ENCODE peak calls at places on chromosomes 3 and 15, in four cellular contexts. One of them, this sample, is unnamed. For H3K4me1, the result is how much of the 10 kb centered on the place peaks cover.

GRCh38 chr15:90232941-90233700 is 620 bp downstream of the CIB1 start:
- DNase-seq in HCT116: no peak
- DNase-seq in breast epithelium: peak
- DNase-seq in ascending aorta: no peak
- DNase-seq in this sample: peak

GRCh38 chr3:188979236-188979635 is 192.5 kb upstream of the TPRG1 start:
- DNase-seq in ascending aorta: no peak
- DNase-seq in HCT116: no peak
- DNase-seq in breast epithelium: no peak
- DNase-seq in this sample: no peak

GRCh38 chr3:155233213-155233612 is 60.3 kb downstream of the STRIT1 start:
- DNase-seq in breast epithelium: no peak
- DNase-seq in HCT116: no peak
- DNase-seq in ascending aorta: no peak
- DNase-seq in this sample: no peak

GRCh38 chr15:76260246-76260938 is 50.9 kb downstream of the ETFA start:
- DNase-seq in ascending aorta: no peak
- DNase-seq in breast epithelium: no peak
- DNase-seq in HCT116: no peak
- DNase-seq in this sample: no peak

GRCh38 chr15:31088672-31089360 is 12.7 kb downstream of the TRPM1 start:
- DNase-seq in HCT116: no peak
- DNase-seq in breast epithelium: no peak
- DNase-seq in ascending aorta: no peak
- DNase-seq in this sample: no peak

GRCh38 chr3:61893840-61894566 is 332.6 kb downstream of the PTPRG start:
- DNase-seq in ascending aorta: no peak
- DNase-seq in HCT116: no peak
- DNase-seq in breast epithelium: no peak
- DNase-seq in this sample: no peak

GRCh38 chr15:65405793-65406192 is 17.0 kb downstream of the IGDCC4 start:
- DNase-seq in ascending aorta: no peak
- DNase-seq in breast epithelium: no peak
- DNase-seq in HCT116: no peak
- DNase-seq in this sample: no peak

GRCh38 chr3:82085811-82086475 is 324.5 kb upstream of the GBE1 start:
- DNase-seq in breast epithelium: no peak
- DNase-seq in ascending aorta: no peak
- DNase-seq in HCT116: no peak
- DNase-seq in this sample: no peak

GRCh38 chr15:77392762-77393470 is 27.0 kb downstream of the PEAK1 start:
- DNase-seq in HCT116: no peak
- DNase-seq in breast epithelium: no peak
- DNase-seq in ascending aorta: no peak
- DNase-seq in this sample: no peak

GRCh38 chr3:109921509-109921908 is 584.2 kb upstream of the DPPA4 start:
- DNase-seq in ascending aorta: no peak
- DNase-seq in breast epithelium: no peak
- DNase-seq in HCT116: no peak
- DNase-seq in this sample: no peak

GRCh38 chr3:98906230-98906629 is 4.7 kb upstream of the DCBLD2 start:
- DNase-seq in ascending aorta: no peak
- DNase-seq in HCT116: peak
- DNase-seq in breast epithelium: no peak
- DNase-seq in this sample: no peak

GRCh38 chr3:30770387-30770786 is 124.1 kb downstream of the GADL1 start:
- DNase-seq in breast epithelium: no peak
- DNase-seq in HCT116: peak
- DNase-seq in ascending aorta: no peak
- DNase-seq in this sample: peak

GRCh38 chr15:55775316-55775715 is 32.4 kb upstream of the PRTG start:
- DNase-seq in ascending aorta: no peak
- DNase-seq in HCT116: no peak
- DNase-seq in breast epithelium: no peak
- DNase-seq in this sample: peak

GRCh38 chr15:26475554-26475953 is 297.3 kb downstream of the GABRB3 start:
- DNase-seq in HCT116: no peak
- DNase-seq in breast epithelium: no peak
- DNase-seq in ascending aorta: no peak
- DNase-seq in this sample: peak

GRCh38 chr15:100187677-100188076 is 154.1 kb downstream of the ADAMTS17 start:
- DNase-seq in ascending aorta: no peak
- DNase-seq in breast epithelium: no peak
- DNase-seq in HCT116: no peak
- DNase-seq in this sample: no peak

GRCh38 chr3:173652093-173652492 is 254.5 kb downstream of the NLGN1 start:
- DNase-seq in breast epithelium: no peak
- DNase-seq in ascending aorta: no peak
- DNase-seq in HCT116: no peak
- DNase-seq in this sample: no peak

GRCh38 chr3:146142757-146143156 is 18.2 kb downstream of the PLOD2 start:
- DNase-seq in HCT116: no peak
- DNase-seq in breast epithelium: no peak
- DNase-seq in ascending aorta: no peak
- DNase-seq in this sample: no peak

GRCh38 chr3:149534671-149535394 is 60.3 kb downstream of the TM4SF4 start:
- DNase-seq in ascending aorta: no peak
- DNase-seq in breast epithelium: peak
- DNase-seq in HCT116: no peak
- DNase-seq in this sample: no peak

GRCh38 chr15:33244471-33244870 is 50.0 kb upstream of the FMN1 start:
- DNase-seq in ascending aorta: no peak
- DNase-seq in breast epithelium: no peak
- DNase-seq in HCT116: no peak
- DNase-seq in this sample: no peak

GRCh38 chr3:60742606-60743145 is 508.6 kb downstream of the FHIT start:
- DNase-seq in HCT116: no peak
- DNase-seq in breast epithelium: no peak
- DNase-seq in ascending aorta: no peak
- DNase-seq in this sample: peak

GRCh38 chr15:36882487-36883108 is 217.8 kb downstream of the MEIS2 start:
- DNase-seq in ascending aorta: no peak
- DNase-seq in HCT116: no peak
- DNase-seq in breast epithelium: no peak
- DNase-seq in this sample: no peak

GRCh38 chr15:66782785-66783184 is 80.7 kb downstream of the SMAD6 start:
- DNase-seq in ascending aorta: no peak
- DNase-seq in breast epithelium: no peak
- DNase-seq in HCT116: no peak
- DNase-seq in this sample: no peak

GRCh38 chr15:39084683-39085530 is 496.0 kb upstream of the THBS1 start:
- DNase-seq in ascending aorta: no peak
- DNase-seq in breast epithelium: no peak
- DNase-seq in HCT116: no peak
- DNase-seq in this sample: no peak

GRCh38 chr15:31468911-31469800 is 142.5 kb downstream of the KLF13 start:
- DNase-seq in breast epithelium: no peak
- DNase-seq in ascending aorta: no peak
- DNase-seq in HCT116: no peak
- DNase-seq in this sample: no peak

GRCh38 chr15:78249131-78249530 is 14.8 kb upstream of the ACSBG1 start:
- DNase-seq in breast epithelium: no peak
- DNase-seq in ascending aorta: no peak
- DNase-seq in HCT116: no peak
- DNase-seq in this sample: no peak

GRCh38 chr15:83767786-83768185 is 113.9 kb downstream of the ADAMTSL3 start:
- DNase-seq in ascending aorta: no peak
- DNase-seq in HCT116: no peak
- DNase-seq in breast epithelium: no peak
- DNase-seq in this sample: no peak

GRCh38 chr15:65423977-65424679 is 1.4 kb upstream of the IGDCC4 start:
- DNase-seq in HCT116: no peak
- DNase-seq in ascending aorta: no peak
- DNase-seq in breast epithelium: no peak
- DNase-seq in this sample: no peak

GRCh38 chr3:88632226-88632625 is 475.2 kb upstream of the EPHA3 start:
- DNase-seq in ascending aorta: no peak
- DNase-seq in HCT116: no peak
- DNase-seq in breast epithelium: no peak
- DNase-seq in this sample: no peak

GRCh38 chr3:151085889-151086483 is 522 bp downstream of the MED12L start:
- DNase-seq in HCT116: no peak
- DNase-seq in ascending aorta: no peak
- DNase-seq in breast epithelium: no peak
- DNase-seq in this sample: peak

GRCh38 chr3:141955163-141955562 is 78.7 kb downstream of the ATP1B3 start:
- DNase-seq in breast epithelium: no peak
- DNase-seq in ascending aorta: no peak
- DNase-seq in HCT116: no peak
- DNase-seq in this sample: no peak

GRCh38 chr3:184334470-184335158 is 2.8 kb upstream of the FAM131A start:
- DNase-seq in breast epithelium: no peak
- DNase-seq in ascending aorta: no peak
- DNase-seq in HCT116: no peak
- DNase-seq in this sample: no peak

GRCh38 chr3:58628823-58629562 is 37.6 kb downstream of the FAM3D start:
- DNase-seq in ascending aorta: no peak
- DNase-seq in HCT116: no peak
- DNase-seq in breast epithelium: no peak
- DNase-seq in this sample: no peak

GRCh38 chr3:100957407-100958100 is 35.7 kb downstream of the ABI3BP start:
- DNase-seq in ascending aorta: no peak
- DNase-seq in breast epithelium: no peak
- DNase-seq in HCT116: no peak
- DNase-seq in this sample: no peak

GRCh38 chr3:40143283-40144090 is 166.0 kb upstream of the EIF1B start:
- DNase-seq in HCT116: no peak
- DNase-seq in ascending aorta: no peak
- DNase-seq in breast epithelium: no peak
- DNase-seq in this sample: no peak

GRCh38 chr15:96341465-96342142 is 11.1 kb downstream of the NR2F2 start:
- DNase-seq in breast epithelium: no peak
- DNase-seq in ascending aorta: no peak
- DNase-seq in HCT116: no peak
- DNase-seq in this sample: no peak

GRCh38 chr3:42556089-42556632 is 25.6 kb downstream of the SEC22C start:
- DNase-seq in ascending aorta: no peak
- DNase-seq in HCT116: no peak
- DNase-seq in breast epithelium: no peak
- DNase-seq in this sample: no peak

GRCh38 chr15:60649845-60650548 is 171.1 kb upstream of the ICE2 start:
- DNase-seq in breast epithelium: no peak
- DNase-seq in HCT116: no peak
- DNase-seq in ascending aorta: no peak
- DNase-seq in this sample: no peak

GRCh38 chr15:75727031-75727531 is 14.4 kb upstream of the CSPG4 start:
- DNase-seq in ascending aorta: no peak
- DNase-seq in HCT116: no peak
- DNase-seq in breast epithelium: peak
- DNase-seq in this sample: no peak

GRCh38 chr3:122730240-122730639 is 49.6 kb downstream of the PARP14 start:
- DNase-seq in ascending aorta: no peak
- DNase-seq in breast epithelium: no peak
- DNase-seq in HCT116: no peak
- DNase-seq in this sample: no peak

DNA sequence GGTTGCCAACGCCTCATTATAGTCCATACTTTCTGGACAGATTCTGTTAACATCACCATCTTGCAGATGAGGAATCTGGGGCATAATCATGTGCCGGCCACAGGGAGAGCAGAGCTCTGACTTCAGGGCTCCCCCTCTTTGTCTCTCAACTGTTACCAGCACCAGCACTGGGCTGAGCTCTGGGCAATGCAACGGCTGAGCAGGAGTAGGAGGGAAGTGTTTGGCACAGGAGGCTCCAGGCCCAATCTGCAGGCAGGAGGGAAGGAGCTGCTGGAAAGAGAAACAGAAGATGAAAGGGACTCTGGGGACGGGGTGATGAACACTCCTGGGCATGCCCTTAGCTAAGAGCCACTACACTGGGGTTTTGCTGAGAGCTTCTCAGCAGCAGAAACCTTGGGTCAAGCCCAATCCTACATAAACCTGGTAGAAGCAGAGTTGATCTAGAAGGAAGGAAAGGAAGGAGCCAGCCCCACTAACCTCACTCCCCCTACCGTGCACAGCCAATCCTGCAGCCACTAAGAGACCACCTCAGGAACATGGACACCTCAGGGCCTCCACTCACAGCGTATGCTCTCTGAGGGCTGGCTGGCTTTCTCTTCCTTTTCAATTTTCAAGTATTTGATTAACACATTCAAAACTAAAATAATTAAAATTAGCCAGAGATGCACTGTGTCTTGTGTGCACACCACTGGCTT is 73.1 kb upstream of the SPATA12 start:
- DNase-seq in ascending aorta: no peak
- DNase-seq in HCT116: no peak
- DNase-seq in breast epithelium: no peak
- DNase-seq in this sample: no peak
- TF ChIP-seq CTCF in ascending aorta: no peak
- TF ChIP-seq CTCF in HCT116: no peak
- TF ChIP-seq CTCF in breast epithelium: no peak
- TF ChIP-seq CTCF in this sample: no peak

DNA sequence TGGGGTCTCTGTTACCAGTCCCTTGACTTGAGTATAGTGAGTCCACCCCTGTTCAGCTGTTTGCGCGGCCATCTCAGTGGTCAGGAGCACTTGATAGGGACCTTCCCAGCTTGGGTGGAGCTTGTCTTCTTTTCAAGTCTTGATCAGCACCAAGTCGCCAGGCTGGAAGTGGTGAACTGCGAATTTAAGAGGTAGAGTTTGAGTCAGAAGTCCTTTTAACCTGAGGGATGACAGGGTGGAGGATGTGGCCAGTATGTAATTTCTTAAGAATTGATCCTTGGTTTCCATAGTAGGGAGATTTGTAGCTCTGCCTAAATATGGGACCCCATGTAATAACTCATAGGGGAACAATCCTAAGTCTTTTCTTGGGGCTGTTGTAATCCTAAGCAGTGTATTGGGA is 86.3 kb upstream of the XCR1 start:
- DNase-seq in breast epithelium: no peak
- DNase-seq in HCT116: no peak
- DNase-seq in ascending aorta: no peak
- DNase-seq in this sample: no peak
- H3K4me1 ChIP-seq in breast epithelium: under half
- H3K4me1 ChIP-seq in HCT116: under half
- H3K4me1 ChIP-seq in ascending aorta: under half
- H3K4me1 ChIP-seq in this sample: under half

GRCh38 chr15:63122002-63122893 is 587 bp downstream of the LACTB start:
- DNase-seq in ascending aorta: peak
- DNase-seq in HCT116: peak
- DNase-seq in breast epithelium: peak
- DNase-seq in this sample: peak
- TF ChIP-seq CTCF in ascending aorta: no peak
- TF ChIP-seq CTCF in HCT116: no peak
- TF ChIP-seq CTCF in breast epithelium: no peak
- TF ChIP-seq CTCF in this sample: peak

GRCh38 chr15:85702321-85703230 is 92.1 kb downstream of the KLHL25 start:
- DNase-seq in HCT116: no peak
- DNase-seq in ascending aorta: no peak
- DNase-seq in breast epithelium: no peak
- DNase-seq in this sample: no peak
- H3K4me1 ChIP-seq in HCT116: under half
- H3K4me1 ChIP-seq in ascending aorta: under half
- H3K4me1 ChIP-seq in breast epithelium: under half
- H3K4me1 ChIP-seq in this sample: under half

GRCh38 chr15:40982855-40983254 is 29.6 kb downstream of the CHAC1 start:
- DNase-seq in HCT116: no peak
- DNase-seq in breast epithelium: no peak
- DNase-seq in ascending aorta: no peak
- DNase-seq in this sample: no peak
- TF ChIP-seq CTCF in HCT116: no peak
- TF ChIP-seq CTCF in breast epithelium: no peak
- TF ChIP-seq CTCF in ascending aorta: no peak
- TF ChIP-seq CTCF in this sample: no peak